ENCODE peak calls at places on chromosome 15, in eight cellular contexts. One of them, this sample, is unnamed. For H3K4me1, the result is how much of the 10 kb centered on the place peaks cover.

GRCh38 chr15:57312323-57313133 is 63.8 kb upstream of the CGNL1 start:
- DNase-seq in body of pancreas: no peak
- DNase-seq in hepatocyte: peak
- DNase-seq in neural progenitor cell: no peak
- DNase-seq in mucosa of descending colon: peak
- DNase-seq in adrenal gland: no peak
- DNase-seq in psoas muscle: no peak
- DNase-seq in heart right ventricle: no peak
- DNase-seq in this sample: peak

GRCh38 chr15:77162872-77163633 is 92.1 kb upstream of the TSPAN3 start:
- DNase-seq in heart right ventricle: no peak
- DNase-seq in adrenal gland: no peak
- DNase-seq in mucosa of descending colon: no peak
- DNase-seq in psoas muscle: no peak
- DNase-seq in neural progenitor cell: no peak
- DNase-seq in body of pancreas: no peak
- DNase-seq in hepatocyte: no peak
- DNase-seq in this sample: no peak

GRCh38 chr15:63212050-63212973 is 22.9 kb downstream of the RAB8B start:
- DNase-seq in body of pancreas: no peak
- DNase-seq in neural progenitor cell: no peak
- DNase-seq in mucosa of descending colon: no peak
- DNase-seq in heart right ventricle: no peak
- DNase-seq in adrenal gland: no peak
- DNase-seq in hepatocyte: peak
- DNase-seq in psoas muscle: no peak
- DNase-seq in this sample: peak

GRCh38 chr15:95869920-95870319 is 460.6 kb upstream of the NR2F2 start:
- DNase-seq in neural progenitor cell: no peak
- DNase-seq in body of pancreas: no peak
- DNase-seq in hepatocyte: no peak
- DNase-seq in adrenal gland: no peak
- DNase-seq in mucosa of descending colon: no peak
- DNase-seq in psoas muscle: no peak
- DNase-seq in heart right ventricle: no peak
- DNase-seq in this sample: no peak

GRCh38 chr15:91855684-91856553 is 2.4 kb downstream of the SLCO3A1 start:
- DNase-seq in neural progenitor cell: peak
- DNase-seq in psoas muscle: no peak
- DNase-seq in mucosa of descending colon: peak
- DNase-seq in body of pancreas: peak
- DNase-seq in adrenal gland: no peak
- DNase-seq in hepatocyte: peak
- DNase-seq in heart right ventricle: no peak
- DNase-seq in this sample: no peak

GRCh38 chr15:98881526-98882517 is 125.8 kb downstream of the PGPEP1L start:
- DNase-seq in heart right ventricle: no peak
- DNase-seq in neural progenitor cell: peak
- DNase-seq in hepatocyte: peak
- DNase-seq in mucosa of descending colon: no peak
- DNase-seq in adrenal gland: no peak
- DNase-seq in body of pancreas: no peak
- DNase-seq in psoas muscle: no peak
- DNase-seq in this sample: peak

GRCh38 chr15:44713006-44713966 is 2.0 kb downstream of the B2M start:
- DNase-seq in body of pancreas: no peak
- DNase-seq in hepatocyte: no peak
- DNase-seq in psoas muscle: no peak
- DNase-seq in neural progenitor cell: no peak
- DNase-seq in heart right ventricle: no peak
- DNase-seq in mucosa of descending colon: no peak
- DNase-seq in adrenal gland: no peak
- DNase-seq in this sample: no peak

GRCh38 chr15:61050844-61051569 is 178.1 kb downstream of the RORA start:
- DNase-seq in heart right ventricle: no peak
- DNase-seq in psoas muscle: no peak
- DNase-seq in mucosa of descending colon: no peak
- DNase-seq in adrenal gland: no peak
- DNase-seq in neural progenitor cell: peak
- DNase-seq in body of pancreas: no peak
- DNase-seq in hepatocyte: no peak
- DNase-seq in this sample: no peak

GRCh38 chr15:75024102-75024636 is 779 bp downstream of the PPCDC start:
- DNase-seq in mucosa of descending colon: peak
- DNase-seq in psoas muscle: no peak
- DNase-seq in body of pancreas: peak
- DNase-seq in heart right ventricle: no peak
- DNase-seq in adrenal gland: peak
- DNase-seq in neural progenitor cell: peak
- DNase-seq in hepatocyte: peak
- DNase-seq in this sample: peak

GRCh38 chr15:95486224-95486623 is 844.3 kb upstream of the NR2F2 start:
- DNase-seq in psoas muscle: no peak
- DNase-seq in neural progenitor cell: no peak
- DNase-seq in adrenal gland: no peak
- DNase-seq in hepatocyte: no peak
- DNase-seq in heart right ventricle: no peak
- DNase-seq in mucosa of descending colon: no peak
- DNase-seq in body of pancreas: no peak
- DNase-seq in this sample: no peak

GRCh38 chr15:90115783-90116182 is 13.5 kb upstream of the IDH2 start:
- DNase-seq in psoas muscle: no peak
- DNase-seq in heart right ventricle: no peak
- DNase-seq in hepatocyte: no peak
- DNase-seq in mucosa of descending colon: no peak
- DNase-seq in adrenal gland: no peak
- DNase-seq in neural progenitor cell: no peak
- DNase-seq in body of pancreas: no peak
- DNase-seq in this sample: no peak

GRCh38 chr15:58773024-58773423 is 1.9 kb downstream of the MINDY2 start:
- DNase-seq in hepatocyte: no peak
- DNase-seq in neural progenitor cell: no peak
- DNase-seq in adrenal gland: no peak
- DNase-seq in body of pancreas: no peak
- DNase-seq in psoas muscle: no peak
- DNase-seq in heart right ventricle: no peak
- DNase-seq in mucosa of descending colon: no peak
- DNase-seq in this sample: no peak

GRCh38 chr15:72782993-72783562 is 480 bp downstream of the ADPGK start:
- DNase-seq in heart right ventricle: no peak
- DNase-seq in neural progenitor cell: no peak
- DNase-seq in adrenal gland: peak
- DNase-seq in psoas muscle: peak
- DNase-seq in hepatocyte: no peak
- DNase-seq in mucosa of descending colon: peak
- DNase-seq in body of pancreas: peak
- DNase-seq in this sample: no peak

GRCh38 chr15:88231909-88232308 is 24.6 kb downstream of the NTRK3 start:
- DNase-seq in mucosa of descending colon: no peak
- DNase-seq in neural progenitor cell: no peak
- DNase-seq in heart right ventricle: no peak
- DNase-seq in body of pancreas: no peak
- DNase-seq in hepatocyte: no peak
- DNase-seq in psoas muscle: no peak
- DNase-seq in adrenal gland: no peak
- DNase-seq in this sample: no peak

GRCh38 chr15:83380026-83380425 is 67.1 kb upstream of the SH3GL3 start:
- DNase-seq in heart right ventricle: no peak
- DNase-seq in psoas muscle: no peak
- DNase-seq in neural progenitor cell: no peak
- DNase-seq in mucosa of descending colon: no peak
- DNase-seq in adrenal gland: no peak
- DNase-seq in body of pancreas: no peak
- DNase-seq in hepatocyte: no peak
- DNase-seq in this sample: no peak

GRCh38 chr15:65072027-65072426 is 4.2 kb upstream of the RASL12 start:
- DNase-seq in hepatocyte: no peak
- DNase-seq in body of pancreas: no peak
- DNase-seq in mucosa of descending colon: no peak
- DNase-seq in psoas muscle: peak
- DNase-seq in heart right ventricle: no peak
- DNase-seq in adrenal gland: peak
- DNase-seq in neural progenitor cell: no peak
- DNase-seq in this sample: no peak

GRCh38 chr15:36831125-36831914 is 251.9 kb downstream of the CDIN1 start:
- DNase-seq in body of pancreas: no peak
- DNase-seq in psoas muscle: no peak
- DNase-seq in heart right ventricle: no peak
- DNase-seq in neural progenitor cell: no peak
- DNase-seq in mucosa of descending colon: no peak
- DNase-seq in hepatocyte: no peak
- DNase-seq in adrenal gland: no peak
- DNase-seq in this sample: no peak

GRCh38 chr15:101310508-101310907 is 15.5 kb upstream of the SNRPA1 start:
- DNase-seq in adrenal gland: no peak
- DNase-seq in neural progenitor cell: no peak
- DNase-seq in psoas muscle: no peak
- DNase-seq in mucosa of descending colon: no peak
- DNase-seq in heart right ventricle: no peak
- DNase-seq in hepatocyte: no peak
- DNase-seq in body of pancreas: no peak
- DNase-seq in this sample: no peak

GRCh38 chr15:33064878-33065277 is 129.6 kb downstream of the FMN1 start:
- DNase-seq in psoas muscle: no peak
- DNase-seq in adrenal gland: no peak
- DNase-seq in hepatocyte: no peak
- DNase-seq in heart right ventricle: no peak
- DNase-seq in body of pancreas: no peak
- DNase-seq in neural progenitor cell: no peak
- DNase-seq in mucosa of descending colon: no peak
- DNase-seq in this sample: no peak

GRCh38 chr15:95284933-95285401 is 1045.5 kb upstream of the NR2F2 start:
- DNase-seq in mucosa of descending colon: no peak
- DNase-seq in body of pancreas: no peak
- DNase-seq in hepatocyte: no peak
- DNase-seq in heart right ventricle: no peak
- DNase-seq in neural progenitor cell: peak
- DNase-seq in psoas muscle: no peak
- DNase-seq in adrenal gland: no peak
- DNase-seq in this sample: no peak

GRCh38 chr15:98155356-98155755 is 194.9 kb downstream of the ARRDC4 start:
- DNase-seq in mucosa of descending colon: no peak
- DNase-seq in heart right ventricle: no peak
- DNase-seq in adrenal gland: no peak
- DNase-seq in psoas muscle: no peak
- DNase-seq in hepatocyte: no peak
- DNase-seq in body of pancreas: no peak
- DNase-seq in neural progenitor cell: no peak
- DNase-seq in this sample: no peak

GRCh38 chr15:41698779-41699178 is 38.6 kb downstream of the MGA start:
- DNase-seq in adrenal gland: no peak
- DNase-seq in neural progenitor cell: no peak
- DNase-seq in heart right ventricle: no peak
- DNase-seq in mucosa of descending colon: no peak
- DNase-seq in hepatocyte: no peak
- DNase-seq in body of pancreas: no peak
- DNase-seq in psoas muscle: no peak
- DNase-seq in this sample: no peak
- H3K4me1 ChIP-seq in adrenal gland: under half
- H3K4me1 ChIP-seq in neural progenitor cell: under half
- H3K4me1 ChIP-seq in heart right ventricle: under half
- H3K4me1 ChIP-seq in mucosa of descending colon: under half
- H3K4me1 ChIP-seq in hepatocyte: under half
- H3K4me1 ChIP-seq in body of pancreas: under half
- H3K4me1 ChIP-seq in psoas muscle: under half
- H3K4me1 ChIP-seq in this sample: under half

GRCh38 chr15:80915462-80915861 is 74.2 kb downstream of the MESD start:
- DNase-seq in neural progenitor cell: peak
- DNase-seq in adrenal gland: no peak
- DNase-seq in psoas muscle: no peak
- DNase-seq in heart right ventricle: no peak
- DNase-seq in mucosa of descending colon: no peak
- DNase-seq in body of pancreas: no peak
- DNase-seq in hepatocyte: no peak
- DNase-seq in this sample: no peak
- TF ChIP-seq CTCF in neural progenitor cell: peak
- TF ChIP-seq CTCF in adrenal gland: no peak
- TF ChIP-seq CTCF in psoas muscle: no peak
- TF ChIP-seq CTCF in heart right ventricle: no peak
- TF ChIP-seq CTCF in mucosa of descending colon: no peak
- TF ChIP-seq CTCF in body of pancreas: no peak
- TF ChIP-seq CTCF in hepatocyte: no peak
- TF ChIP-seq CTCF in this sample: no peak

GRCh38 chr15:70241031-70241430 is 143.3 kb upstream of the TLE3 start:
- DNase-seq in hepatocyte: no peak
- DNase-seq in adrenal gland: no peak
- DNase-seq in mucosa of descending colon: no peak
- DNase-seq in neural progenitor cell: no peak
- DNase-seq in body of pancreas: no peak
- DNase-seq in heart right ventricle: no peak
- DNase-seq in psoas muscle: no peak
- DNase-seq in this sample: no peak

GRCh38 chr15:70241561-70242320 is 144.0 kb upstream of the TLE3 start:
- DNase-seq in mucosa of descending colon: no peak
- DNase-seq in neural progenitor cell: no peak
- DNase-seq in psoas muscle: no peak
- DNase-seq in adrenal gland: no peak
- DNase-seq in hepatocyte: no peak
- DNase-seq in body of pancreas: no peak
- DNase-seq in heart right ventricle: no peak
- DNase-seq in this sample: no peak

GRCh38 chr15:70243686-70244540 is 146.2 kb upstream of the TLE3 start:
- DNase-seq in adrenal gland: peak
- DNase-seq in hepatocyte: peak
- DNase-seq in psoas muscle: no peak
- DNase-seq in heart right ventricle: no peak
- DNase-seq in mucosa of descending colon: no peak
- DNase-seq in neural progenitor cell: peak
- DNase-seq in body of pancreas: no peak
- DNase-seq in this sample: peak

GRCh38 chr15:70244978-70245542 is 147.3 kb upstream of the TLE3 start:
- DNase-seq in hepatocyte: no peak
- DNase-seq in mucosa of descending colon: no peak
- DNase-seq in body of pancreas: no peak
- DNase-seq in psoas muscle: no peak
- DNase-seq in adrenal gland: no peak
- DNase-seq in heart right ventricle: no peak
- DNase-seq in neural progenitor cell: no peak
- DNase-seq in this sample: no peak

GRCh38 chr15:70242962-70243685 is 145.4 kb upstream of the TLE3 start:
- DNase-seq in heart right ventricle: no peak
- DNase-seq in body of pancreas: no peak
- DNase-seq in neural progenitor cell: no peak
- DNase-seq in mucosa of descending colon: no peak
- DNase-seq in hepatocyte: no peak
- DNase-seq in adrenal gland: no peak
- DNase-seq in psoas muscle: no peak
- DNase-seq in this sample: no peak
- H3K4me1 ChIP-seq in heart right ventricle: under half
- H3K4me1 ChIP-seq in body of pancreas: under half
- H3K4me1 ChIP-seq in neural progenitor cell: under half
- H3K4me1 ChIP-seq in mucosa of descending colon: under half
- H3K4me1 ChIP-seq in hepatocyte: under half
- H3K4me1 ChIP-seq in adrenal gland: under half
- H3K4me1 ChIP-seq in psoas muscle: under half
- H3K4me1 ChIP-seq in this sample: under half

DNA sequence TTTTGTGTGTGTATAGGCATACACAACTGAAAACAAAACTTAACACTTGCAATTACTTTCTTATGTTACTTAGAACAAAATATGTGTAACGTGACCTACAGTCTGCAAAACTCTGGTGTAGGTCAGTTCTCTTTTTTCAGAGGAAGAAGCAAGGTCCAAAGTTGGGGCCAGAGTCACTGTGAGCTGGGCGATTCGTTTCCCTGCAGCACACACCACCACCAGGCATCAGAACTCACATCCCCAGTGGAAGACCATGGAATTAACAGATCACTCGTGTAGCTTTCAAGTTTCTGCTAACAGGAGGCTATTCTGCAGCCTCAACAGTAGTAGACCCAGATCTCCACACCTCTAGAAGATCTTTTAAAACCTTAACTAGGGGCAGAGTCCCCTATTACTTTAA is 25.8 kb downstream of the ANP32A start:
- DNase-seq in psoas muscle: no peak
- DNase-seq in body of pancreas: no peak
- DNase-seq in neural progenitor cell: no peak
- DNase-seq in hepatocyte: no peak
- DNase-seq in adrenal gland: no peak
- DNase-seq in heart right ventricle: no peak
- DNase-seq in mucosa of descending colon: no peak
- DNase-seq in this sample: no peak
- TF ChIP-seq CTCF in psoas muscle: no peak
- TF ChIP-seq CTCF in body of pancreas: no peak
- TF ChIP-seq CTCF in neural progenitor cell: no peak
- TF ChIP-seq CTCF in hepatocyte: no peak
- TF ChIP-seq CTCF in adrenal gland: peak
- TF ChIP-seq CTCF in heart right ventricle: no peak
- TF ChIP-seq CTCF in mucosa of descending colon: no peak
- TF ChIP-seq CTCF in this sample: no peak

This sample was measured in Caco-2.